ENCODE peak calls at places on chromosomes 5 and 9, in ten cellular contexts. Y is GM23248, P is A172, K is cardiac fibroblast, X is substantia nigra, F is activated T-cell treated with anti-CD3 and anti-CD28 coated beads for 1 hour, U is right atrium auricular region, R is NAMALWA, W is activated T-helper 1 cell treated with Interleukin-2 at 50 U/mL for 16 hours, I is AG09319. Z is an unnamed sample.

GRCh38 chr9:136614372-136614922 is 48.3 kb upstream of the EGFL7 start:
- DNase-seq in X (no peak), W (no peak), U (no peak), F (no peak), K (peak), Y (peak), I (peak), P (peak), R (no peak), Z (no peak)

GRCh38 chr5:61277190-61277589 is 54.9 kb upstream of the ZSWIM6 start:
- DNase-seq in F (no peak), I (peak), P (no peak), W (no peak), Y (peak), U (no peak), X (peak), R (no peak), K (peak), Z (no peak)

GRCh38 chr5:132837868-132838267 is 7.4 kb upstream of the SHROOM1 start:
- DNase-seq in R (no peak), X (no peak), W (no peak), I (no peak), P (no peak), U (peak), F (no peak), K (no peak), Y (no peak), Z (no peak)

GRCh38 chr9:86353591-86354047 is 591 bp downstream of the TUT7 start:
- DNase-seq in U (no peak), Y (peak), K (no peak), W (no peak), R (peak), I (no peak), F (peak), X (no peak), P (peak), Z (no peak)

GRCh38 chr9:98541684-98542230 is 167.0 kb downstream of the GABBR2 start:
- DNase-seq in R (no peak), K (no peak), W (no peak), I (no peak), X (no peak), Y (no peak), P (no peak), F (no peak), U (no peak), Z (no peak)

GRCh38 chr5:33230467-33231078 is 210.2 kb upstream of the TARS1 start:
- DNase-seq in U (no peak), X (no peak), K (no peak), R (no peak), I (no peak), Y (no peak), P (no peak), F (no peak), W (no peak), Z (no peak)

GRCh38 chr5:79811904-79812303 is 122.3 kb downstream of the CMYA5 start:
- DNase-seq in W (no peak), R (no peak), I (no peak), Y (no peak), U (no peak), K (no peak), F (no peak), X (no peak), P (no peak), Z (no peak)

GRCh38 chr9:117546894-117547293 is 132.0 kb upstream of the ASTN2 start:
- DNase-seq in I (no peak), F (no peak), K (no peak), P (peak), R (no peak), X (no peak), Y (no peak), W (no peak), U (no peak), Z (no peak)

GRCh38 chr5:10588779-10589447 is 25.0 kb downstream of the ANKRD33B start:
- DNase-seq in I (no peak), F (no peak), P (no peak), W (no peak), R (no peak), K (no peak), Y (no peak), X (no peak), U (no peak), Z (no peak)

GRCh38 chr5:543351-543750 is 19.1 kb upstream of the SLC9A3 start:
- DNase-seq in U (no peak), F (no peak), R (no peak), Y (no peak), K (no peak), I (no peak), W (no peak), X (no peak), P (no peak), Z (no peak)

GRCh38 chr5:167877924-167878323 is 413.5 kb upstream of the WWC1 start:
- DNase-seq in R (no peak), K (no peak), U (no peak), I (no peak), P (no peak), W (no peak), Y (no peak), F (no peak), X (no peak), Z (no peak)

GRCh38 chr5:115816226-115817042 is at the start of gene CDO1:
- DNase-seq in W (no peak), Y (peak), R (no peak), F (no peak), I (peak), X (peak), P (no peak), K (peak), U (peak), Z (peak)

GRCh38 chr5:180782748-180783147 is 19.9 kb downstream of the MGAT1 start:
- DNase-seq in P (no peak), I (no peak), R (no peak), F (no peak), U (no peak), W (no peak), Y (no peak), K (no peak), X (no peak), Z (no peak)

GRCh38 chr9:133681658-133682306 is 45.6 kb downstream of the DBH start:
- DNase-seq in I (no peak), F (no peak), U (no peak), P (no peak), R (no peak), X (no peak), W (no peak), Y (no peak), K (no peak), Z (no peak)

GRCh38 chr5:132381614-132382013 is 12.1 kb downstream of the SLC22A5 start:
- DNase-seq in Y (no peak), I (no peak), K (no peak), X (no peak), U (no peak), P (no peak), R (no peak), W (no peak), F (no peak), Z (no peak)

GRCh38 chr5:109410389-109411174 is 808 bp upstream of the PJA2 start:
- DNase-seq in X (peak), I (peak), U (peak), F (peak), K (peak), Y (peak), W (peak), P (peak), R (no peak), Z (no peak)

GRCh38 chr9:97786341-97786740 is 66.7 kb upstream of the FOXE1 start:
- DNase-seq in U (peak), R (no peak), Y (peak), X (no peak), P (peak), F (no peak), K (peak), I (no peak), W (no peak), Z (peak)

GRCh38 chr9:129669141-129669718 is 3.8 kb downstream of the PRRX2 start:
- DNase-seq in R (no peak), U (no peak), K (no peak), P (peak), W (no peak), Y (peak), F (no peak), I (no peak), X (no peak), Z (no peak)

GRCh38 chr9:127982912-127983311 is 2.1 kb upstream of the EEIG1 start:
- DNase-seq in W (no peak), Y (no peak), P (no peak), K (no peak), I (no peak), R (peak), U (no peak), F (no peak), X (no peak), Z (no peak)

GRCh38 chr9:116550728-116551436 is 136.2 kb upstream of the TRIM32 start:
- DNase-seq in W (no peak), R (no peak), F (no peak), P (no peak), Y (peak), K (peak), I (no peak), U (no peak), X (peak), Z (no peak)

GRCh38 chr5:92332039-92332438 is 948.9 kb upstream of the ARRDC3 start:
- DNase-seq in I (no peak), U (no peak), K (peak), Y (peak), X (no peak), F (no peak), P (no peak), W (no peak), R (no peak), Z (no peak)

GRCh38 chr9:38641985-38642864 is 21.8 kb upstream of the ANKRD18A start:
- DNase-seq in X (peak), U (no peak), F (no peak), P (peak), R (peak), K (peak), I (no peak), Y (peak), W (no peak), Z (peak)

GRCh38 chr5:113027015-113027414 is 50.4 kb downstream of the DCP2 start:
- DNase-seq in R (no peak), K (no peak), P (no peak), U (no peak), X (no peak), Y (no peak), I (no peak), F (no peak), W (no peak), Z (no peak)